ENCODE peak calls at places on chromosomes 7 and 10, in ten cellular contexts. R, F, J, C, S, G, V, Q, E and P are unnamed samples.

GRCh38 chr7:157991351-157991750 is 596.3 kb downstream of the PTPRN2 start:
- DNase-seq in R (no peak), F (no peak), C (no peak), J (no peak), G (no peak), Q (no peak), V (no peak), S (no peak), E (no peak), P (no peak)

GRCh38 chr10:67602268-67602950 is 93.6 kb downstream of the CTNNA3 start:
- DNase-seq in Q (peak; percentile 50), V (no peak), R (peak; percentile 71), S (no peak), G (peak; percentile 87), E (no peak), C (no peak), J (no peak), F (peak; percentile 40), P (no peak)

GRCh38 chr10:130737622-130738021 is 573.9 kb downstream of the TCERG1L start:
- DNase-seq in F (no peak), E (no peak), S (no peak), J (no peak), C (no peak), Q (no peak), R (no peak), G (no peak), V (no peak), P (no peak)

GRCh38 chr10:77661100-77661499 is 23.5 kb upstream of the KCNMA1 start:
- DNase-seq in V (no peak), E (no peak), F (no peak), C (no peak), G (no peak), Q (peak; percentile 38), R (no peak), J (no peak), S (no peak), P (no peak)

GRCh38 chr10:24851595-24851994 is 100.8 kb downstream of the PRTFDC1 start:
- DNase-seq in J (no peak), S (no peak), R (peak; percentile 90), C (peak; percentile 68), V (no peak), G (no peak), E (no peak), F (peak; percentile 26), Q (no peak), P (no peak)

GRCh38 chr7:41693150-41693997 is 9.5 kb downstream of the INHBA start:
- DNase-seq in E (no peak), G (peak; percentile 54), J (no peak), Q (peak; percentile 30), C (no peak), V (no peak), F (no peak), R (peak; percentile 52), S (no peak), P (no peak)

GRCh38 chr7:156833311-156833710 is 59.7 kb downstream of the LMBR1 start:
- DNase-seq in F (no peak), S (no peak), C (no peak), R (no peak), Q (no peak), J (no peak), G (no peak), E (no peak), V (no peak), P (no peak)

GRCh38 chr7:122694697-122695096 is 4.2 kb downstream of the RNF133 start:
- DNase-seq in R (no peak), C (no peak), E (no peak), V (no peak), G (no peak), F (no peak), J (no peak), Q (no peak), S (no peak), P (peak; percentile 39)

GRCh38 chr10:35329520-35329919 is 6.8 kb upstream of the CCNY start:
- DNase-seq in J (no peak), V (no peak), Q (no peak), F (no peak), S (no peak), C (no peak), G (no peak), E (no peak), R (no peak), P (no peak)

GRCh38 chr7:25894902-25895791 is 256.9 kb upstream of the NFE2L3 start:
- DNase-seq in S (peak; percentile 76), C (no peak), E (peak; percentile 75), Q (peak; percentile 72), V (no peak), F (peak; percentile 11), R (peak; percentile 29), G (peak; percentile 23), J (peak; percentile 64), P (peak; percentile 50)

GRCh38 chr10:73506491-73506890 is 10.7 kb upstream of the PPP3CB start:
- DNase-seq in F (peak; percentile 66), Q (no peak), R (no peak), E (no peak), S (no peak), G (no peak), J (no peak), C (no peak), V (no peak), P (no peak)

GRCh38 chr10:79948976-79949722 is at the start of gene SFTPD:
- DNase-seq in Q (no peak), S (no peak), E (no peak), C (no peak), G (no peak), V (no peak), J (no peak), R (peak; percentile 77), F (peak; percentile 16), P (no peak)

GRCh38 chr10:58733436-58733835 is 220.8 kb downstream of the BICC1 start:
- DNase-seq in C (no peak), E (no peak), V (no peak), S (no peak), J (no peak), R (no peak), F (no peak), G (no peak), Q (no peak), P (no peak)

GRCh38 chr10:51034769-51035168 is 39.5 kb upstream of the PRKG1 start:
- DNase-seq in V (no peak), Q (no peak), G (no peak), C (no peak), F (no peak), E (peak; percentile 4), J (no peak), S (no peak), R (no peak), P (no peak)

GRCh38 chr10:83612746-83613145 is 526.6 kb upstream of the GHITM start:
- DNase-seq in Q (no peak), V (no peak), R (no peak), S (no peak), J (no peak), F (no peak), C (no peak), G (no peak), E (no peak), P (no peak)

GRCh38 chr10:72087969-72088878 is at the start of gene SPOCK2:
- DNase-seq in Q (no peak), V (no peak), J (peak; percentile 57), S (no peak), C (no peak), G (peak; percentile 22), R (peak; percentile 29), F (no peak), E (no peak), P (peak; percentile 93)

GRCh38 chr7:86949779-86950260 is 109.6 kb downstream of the ELAPOR2 start:
- DNase-seq in J (no peak), G (no peak), V (no peak), F (no peak), R (no peak), S (no peak), E (no peak), C (no peak), Q (no peak), P (no peak)

GRCh38 chr10:3825862-3826351 is 40.9 kb upstream of the KLF6 start:
- DNase-seq in C (no peak), V (no peak), S (no peak), G (no peak), J (no peak), R (no peak), F (no peak), Q (no peak), E (no peak), P (no peak)

GRCh38 chr7:91880016-91880412 is 488 bp downstream of the MTERF1 start:
- DNase-seq in G (peak; percentile 25), Q (no peak), R (no peak), S (no peak), E (no peak), F (peak; percentile 13), V (no peak), J (no peak), C (no peak), P (no peak)

GRCh38 chr7:27735165-27735564 is 4.8 kb upstream of the TAX1BP1 start:
- DNase-seq in J (no peak), R (no peak), S (no peak), C (no peak), G (no peak), Q (no peak), E (no peak), V (no peak), F (no peak), P (no peak)

GRCh38 chr7:95686109-95686508 is 86.2 kb upstream of the DYNC1I1 start:
- DNase-seq in F (peak; percentile 61), S (no peak), G (peak; percentile 77), R (peak; percentile 45), E (peak; percentile 23), V (peak; percentile 25), Q (peak; percentile 94), J (peak; percentile 21), C (peak; percentile 75), P (no peak)